ENCODE peak calls at places on chromosomes 4 and X, in four cellular contexts. Y, R, C and J are unnamed samples.

GRCh38 chrX:70262952-70263567 is 3.1 kb upstream of the P2RY4 start:
- DNase-seq in Y (no peak), R (peak), C (peak), J (peak)

GRCh38 chr4:135927651-135928050 is 1604.6 kb downstream of the PCDH18 start:
- DNase-seq in Y (no peak), R (no peak), C (no peak), J (no peak)

GRCh38 chrX:12026481-12026880 is 111.8 kb upstream of the FRMPD4 start:
- DNase-seq in Y (no peak), R (no peak), C (no peak), J (no peak)

GRCh38 chrX:109472939-109473713 is 8.8 kb downstream of the GUCY2F start:
- DNase-seq in Y (no peak), R (peak), C (peak), J (peak)

GRCh38 chrX:25166145-25166544 is 150.4 kb upstream of the ARX start:
- DNase-seq in Y (no peak), R (no peak), C (no peak), J (no peak)

GRCh38 chr4:175674219-175674618 is 137.8 kb downstream of the GPM6A start:
- DNase-seq in Y (no peak), R (no peak), C (no peak), J (no peak)

GRCh38 chr4:57442834-57443291 is 332.7 kb upstream of the IGFBP7 start:
- DNase-seq in Y (no peak), R (peak), C (peak), J (peak)

GRCh38 chr4:1405636-1406415 is 416 bp downstream of the NKX1-1 start:
- DNase-seq in Y (no peak), R (peak), C (no peak), J (no peak)

GRCh38 chrX:19272452-19272851 is 71.3 kb upstream of the PDHA1 start:
- DNase-seq in Y (no peak), R (no peak), C (no peak), J (peak)

GRCh38 chr4:83276299-83277040 is 8.1 kb downstream of the COQ2 start:
- DNase-seq in Y (no peak), R (no peak), C (no peak), J (peak)

GRCh38 chr4:55435136-55435535 is 39.4 kb downstream of the TMEM165 start:
- DNase-seq in Y (no peak), R (no peak), C (no peak), J (peak)

GRCh38 chr4:76434901-76435688 is at the start of gene SHROOM3:
- DNase-seq in Y (no peak), R (no peak), C (no peak), J (no peak)

GRCh38 chrX:9048801-9049200 is 14.9 kb upstream of the FAM9B start:
- DNase-seq in Y (no peak), R (no peak), C (no peak), J (no peak)

DNA sequence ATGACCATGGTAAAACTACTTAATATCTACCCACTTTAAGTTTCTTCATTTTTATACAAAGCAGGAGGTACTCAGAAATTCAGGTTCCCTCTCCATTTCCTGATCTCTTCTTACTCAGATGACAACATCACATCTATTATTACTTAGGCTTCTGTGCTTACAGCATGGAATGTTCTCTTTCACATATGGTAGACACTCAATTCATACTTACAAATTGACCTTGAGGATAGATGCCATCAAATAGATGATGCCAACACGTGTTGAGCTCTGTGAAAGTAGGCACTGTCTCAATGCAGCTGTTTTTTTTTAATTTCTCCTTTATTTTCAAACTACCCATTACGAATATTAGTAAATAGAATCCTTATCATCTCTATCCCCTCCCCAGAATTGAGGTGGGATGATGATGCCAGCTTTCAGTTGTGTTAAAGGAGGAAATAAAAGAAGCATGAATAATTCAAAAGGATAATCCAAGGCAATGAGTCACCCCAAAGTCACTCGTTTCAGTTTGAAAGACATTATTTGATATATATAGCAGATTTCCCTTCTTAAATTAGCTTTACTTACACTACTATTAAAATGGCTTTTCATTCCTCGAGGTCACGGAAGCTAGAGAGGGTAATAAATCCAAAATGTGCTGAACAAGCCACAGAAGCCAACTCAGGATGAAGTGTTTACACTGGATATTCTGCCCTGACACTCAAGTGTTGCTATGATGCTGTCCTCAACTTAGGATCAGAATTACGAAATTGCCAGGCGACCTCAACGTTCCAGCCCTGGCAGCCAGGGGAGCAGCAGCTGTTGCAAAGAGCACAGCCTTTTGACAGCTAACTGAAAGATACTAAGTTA is 124.2 kb upstream of the EOLA2 start:
- DNase-seq in Y (peak), R (no peak), C (peak), J (no peak)
- TF ChIP-seq CTCF in Y (no peak), R (no peak), C (no peak), J (no peak)

GRCh38 chrX:74420194-74421035 is 878 bp upstream of the SLC16A2 start:
- DNase-seq in Y (peak), R (no peak), C (peak), J (no peak)

GRCh38 chrX:74421181-74422028 is at the start of gene SLC16A2:
- DNase-seq in Y (peak), R (peak), C (peak), J (peak)

GRCh38 chrX:74422029-74422352 is 698 bp downstream of the SLC16A2 start:
- DNase-seq in Y (no peak), R (peak), C (no peak), J (no peak)

GRCh38 chrX:74423289-74423985 is 2.1 kb downstream of the SLC16A2 start:
- DNase-seq in Y (no peak), R (no peak), C (peak), J (no peak)

GRCh38 chrX:74422576-74423288 is 1.4 kb downstream of the SLC16A2 start:
- DNase-seq in Y (peak), R (peak), C (peak), J (peak)
- TF ChIP-seq CTCF in Y (no peak), R (no peak), C (no peak), J (no peak)

DNA sequence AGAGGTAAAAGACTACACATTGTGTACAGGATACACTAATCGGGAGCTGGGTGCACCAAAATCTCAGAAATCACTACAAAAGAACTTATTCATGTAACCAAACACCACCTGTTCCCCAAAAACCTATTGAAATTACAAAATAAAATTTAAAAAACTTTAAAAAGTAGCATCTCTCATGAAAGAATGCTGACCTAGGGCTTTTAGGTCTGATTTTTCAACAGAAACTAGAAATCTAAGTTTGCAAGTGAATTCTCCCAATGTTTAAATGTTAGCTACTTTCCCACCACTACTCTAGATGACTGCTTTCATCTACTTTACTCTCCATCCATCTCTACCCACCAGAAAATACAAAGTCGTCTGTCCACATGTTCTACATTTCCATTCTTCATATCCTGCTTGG is 1447.7 kb downstream of the RPA4 start:
- DNase-seq in Y (no peak), R (no peak), C (no peak), J (no peak)
- TF ChIP-seq CTCF in Y (no peak), R (no peak), C (no peak), J (no peak)

GRCh38 chrX:155211208-155211607 is 5.1 kb upstream of the VBP1 start:
- DNase-seq in Y (no peak), R (no peak), C (no peak), J (no peak)
- TF ChIP-seq CTCF in Y (no peak), R (no peak), C (no peak), J (no peak)

GRCh38 chr4:168713193-168713592 is 216.3 kb downstream of the PALLD start:
- DNase-seq in Y (no peak), R (no peak), C (no peak), J (no peak)

GRCh38 chr4:168712316-168712855 is 215.5 kb downstream of the PALLD start:
- DNase-seq in Y (no peak), R (no peak), C (no peak), J (no peak)

GRCh38 chr4:168708108-168708507 is 211.3 kb downstream of the PALLD start:
- DNase-seq in Y (no peak), R (no peak), C (no peak), J (no peak)

GRCh38 chr4:168711197-168712120 is 214.6 kb downstream of the PALLD start:
- DNase-seq in Y (peak), R (no peak), C (no peak), J (no peak)

GRCh38 chr4:168710353-168710946 is 213.6 kb downstream of the PALLD start:
- DNase-seq in Y (peak), R (peak), C (peak), J (peak)
- TF ChIP-seq CTCF in Y (peak), R (peak), C (peak), J (no peak)

GRCh38 chr4:139189417-139189749 is 12.4 kb upstream of the ELF2 start:
- DNase-seq in Y (no peak), R (no peak), C (no peak), J (no peak)

GRCh38 chr4:139188648-139189416 is 11.8 kb upstream of the ELF2 start:
- DNase-seq in Y (no peak), R (no peak), C (no peak), J (no peak)

DNA sequence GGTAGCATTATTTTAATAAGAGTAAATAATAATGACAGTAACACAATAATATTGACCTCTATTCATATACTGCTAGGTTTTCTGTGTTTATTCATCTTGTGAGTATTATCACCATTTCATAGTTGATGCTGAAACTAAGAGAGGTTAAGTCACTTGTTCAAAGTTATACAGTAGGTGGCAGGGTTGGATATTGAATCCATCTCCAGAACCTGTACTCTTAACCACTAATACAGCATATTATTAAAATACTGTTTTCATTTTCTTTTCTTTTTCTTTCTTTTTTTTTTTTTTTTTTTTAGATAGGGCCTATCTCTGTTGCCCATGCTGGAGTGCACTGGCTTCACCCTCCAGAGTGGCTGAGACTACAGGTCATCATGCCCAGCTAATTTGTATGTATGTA is 7.1 kb upstream of the ELF2 start:
- DNase-seq in Y (no peak), R (peak), C (no peak), J (peak)
- TF ChIP-seq CTCF in Y (no peak), R (peak), C (no peak), J (no peak)

DNA sequence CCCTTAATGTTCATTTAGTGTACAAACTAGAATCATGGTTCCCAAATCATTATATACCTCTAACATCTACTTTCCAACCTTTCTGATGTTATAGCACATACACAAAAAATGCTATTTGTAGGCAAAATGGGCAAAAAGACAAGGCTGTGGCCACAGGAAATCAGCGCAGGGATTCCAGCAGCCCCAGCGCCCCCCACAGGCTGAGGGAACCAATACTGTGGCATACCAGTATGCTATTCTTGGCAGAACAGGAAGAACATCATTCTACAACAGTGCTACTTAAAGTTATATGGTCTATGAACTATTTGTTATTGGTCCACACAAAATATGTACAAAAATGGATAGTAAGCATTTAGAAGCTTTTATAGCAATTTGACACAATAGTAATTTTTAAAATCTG is 25.3 kb downstream of the STEEP1 start:
- DNase-seq in Y (no peak), R (no peak), C (no peak), J (no peak)
- TF ChIP-seq CTCF in Y (no peak), R (peak), C (no peak), J (peak)